ENCODE peak calls at places on chromosomes 13 and 19, in six cellular contexts. V, B, K, M, D and L are unnamed samples.

GRCh38 chr13:99258210-99258860 is at the start of gene GPR18:
- DNase-seq in B (no peak), V (no peak), D (no peak), M (no peak), K (no peak), L (no peak)

GRCh38 chr13:30841161-30841560 is 64.9 kb upstream of the MEDAG start:
- DNase-seq in B (peak), D (no peak), V (no peak), K (no peak), M (no peak), L (peak)

GRCh38 chr13:35840991-35841604 is 290.1 kb downstream of the DCLK1 start:
- DNase-seq in B (peak), M (no peak), D (no peak), V (no peak), K (no peak), L (no peak)

GRCh38 chr13:97567510-97568243 is 133.7 kb downstream of the RAP2A start:
- DNase-seq in B (peak), V (no peak), D (no peak), M (no peak), K (no peak), L (no peak)

GRCh38 chr19:38173324-38174041 is 50.5 kb downstream of the DPF1 start:
- DNase-seq in M (peak), K (no peak), D (no peak), B (peak), V (no peak), L (no peak)

GRCh38 chr19:41479757-41480191 is 36.8 kb downstream of the ERICH4 start:
- DNase-seq in D (no peak), B (no peak), M (peak), V (no peak), K (no peak), L (no peak)

GRCh38 chr19:36573948-36574726 is 1.0 kb upstream of the ZNF529 start:
- DNase-seq in M (no peak), D (no peak), V (no peak), K (no peak), B (peak), L (no peak)

GRCh38 chr19:23070353-23070781 is 46.5 kb upstream of the ZNF730 start:
- DNase-seq in B (peak), V (no peak), M (peak), K (no peak), D (no peak), L (peak)

GRCh38 chr19:56112313-56112709 is 8.8 kb downstream of the ZNF787 start:
- DNase-seq in B (no peak), D (no peak), M (no peak), K (no peak), V (no peak), L (no peak)

GRCh38 chr13:44574466-44574855 is 1.7 kb downstream of the TSC22D1 start:
- DNase-seq in K (no peak), B (no peak), V (no peak), D (no peak), M (no peak), L (no peak)

GRCh38 chr19:41575998-41576397 is at the start of gene CEACAM21:
- DNase-seq in D (no peak), B (no peak), M (peak), V (peak), K (no peak), L (no peak)

GRCh38 chr19:50720921-50721291 is 1.3 kb upstream of the SHANK1 start:
- DNase-seq in V (no peak), D (no peak), K (no peak), M (no peak), B (peak), L (peak)

GRCh38 chr13:29524176-29524575 is 71.3 kb downstream of the SLC7A1 start:
- DNase-seq in B (no peak), M (peak), K (no peak), V (no peak), D (no peak), L (no peak)

GRCh38 chr19:46904114-46905060 is 43.6 kb downstream of the ARHGAP35 start:
- DNase-seq in K (peak), D (no peak), M (peak), V (no peak), B (peak), L (peak)

GRCh38 chr19:3142292-3142670 is 6.4 kb downstream of the GNA15 start:
- DNase-seq in K (peak), M (no peak), B (peak), V (no peak), D (no peak), L (no peak)

GRCh38 chr13:43388282-43389034 is 365.1 kb downstream of the DNAJC15 start:
- DNase-seq in D (no peak), K (no peak), M (no peak), B (no peak), V (no peak), L (no peak)

GRCh38 chr13:105538346-105538745 is 997.1 kb downstream of the EFNB2 start:
- DNase-seq in B (no peak), K (no peak), D (no peak), V (no peak), M (no peak), L (no peak)

GRCh38 chr13:97028441-97029299 is 34.4 kb upstream of the OXGR1 start:
- DNase-seq in M (peak), V (peak), B (peak), K (no peak), D (peak), L (peak)

GRCh38 chr13:44848956-44849748 is 140.1 kb downstream of the NUFIP1 start:
- DNase-seq in D (no peak), K (no peak), B (peak), V (no peak), M (no peak), L (no peak)

GRCh38 chr19:57620673-57621348 is 6.8 kb downstream of the ZNF134 start:
- DNase-seq in M (no peak), B (no peak), D (no peak), V (no peak), K (no peak), L (no peak)

GRCh38 chr19:7868326-7868670 is 5.9 kb downstream of the PRR36 start:
- DNase-seq in M (no peak), D (no peak), V (no peak), K (no peak), B (no peak), L (no peak)

GRCh38 chr19:4521170-4521887 is 3.0 kb upstream of the PLIN4 start:
- DNase-seq in D (no peak), V (peak), K (no peak), B (peak), M (no peak), L (no peak)

GRCh38 chr13:41457589-41458186 is 338 bp downstream of the RGCC start:
- DNase-seq in D (no peak), M (peak), V (no peak), B (no peak), K (no peak), L (no peak)

GRCh38 chr13:27171244-27171829 is at the start of gene USP12:
- DNase-seq in B (peak), V (peak), D (no peak), K (no peak), M (peak), L (no peak)

GRCh38 chr19:40623403-40624239 is 22.5 kb downstream of the LTBP4 start:
- DNase-seq in V (no peak), M (no peak), D (no peak), K (no peak), B (no peak), L (no peak)

GRCh38 chr13:98997738-98998641 is 20.1 kb upstream of the DOCK9 start:
- DNase-seq in D (no peak), K (no peak), B (peak), M (no peak), V (no peak), L (peak)

GRCh38 chr19:6216236-6216995 is 63.4 kb downstream of the MLLT1 start:
- DNase-seq in V (no peak), M (no peak), K (no peak), D (no peak), B (no peak), L (no peak)

GRCh38 chr19:3188627-3189596 is 3.2 kb downstream of the NCLN start:
- DNase-seq in M (no peak), K (no peak), D (no peak), B (no peak), V (peak), L (no peak)

GRCh38 chr19:54662730-54663129 is at the start of gene LILRB4:
- DNase-seq in B (no peak), V (no peak), M (peak), K (no peak), D (no peak), L (no peak)

GRCh38 chr19:11422163-11423068 is 3.3 kb upstream of the RGL3 start:
- DNase-seq in D (peak), V (peak), K (no peak), M (peak), B (peak), L (no peak)

GRCh38 chr19:9128171-9128570 is 1.4 kb upstream of the OR7G3 start:
- DNase-seq in V (peak), B (no peak), D (no peak), K (no peak), M (no peak), L (no peak)

GRCh38 chr19:10617409-10618121 is 7.8 kb upstream of the SLC44A2 start:
- DNase-seq in D (no peak), K (peak), B (peak), V (no peak), M (no peak), L (no peak)

GRCh38 chr13:114128624-114129522 is 3.5 kb downstream of the RASA3 start:
- DNase-seq in B (peak), K (peak), M (peak), V (peak), D (peak), L (no peak)

DNA sequence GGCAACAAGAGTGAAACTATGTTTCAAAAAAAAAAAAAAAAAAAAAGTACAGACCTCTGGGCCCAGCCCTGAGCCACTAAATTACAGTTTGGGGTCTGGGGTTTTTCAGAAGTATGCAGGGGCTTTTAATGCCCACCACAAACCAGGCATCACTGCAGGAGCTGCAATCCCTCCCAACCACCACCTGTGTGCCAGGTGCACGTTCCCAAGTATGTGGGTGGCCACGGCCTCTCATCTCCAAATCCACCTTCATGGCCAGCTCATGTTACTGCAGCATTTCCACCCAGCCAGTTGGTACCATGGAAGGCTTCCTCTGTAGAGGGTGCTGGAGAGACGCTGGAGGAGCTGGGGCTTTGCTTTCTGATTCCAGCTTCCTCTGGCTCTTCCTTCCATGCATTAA is 26.5 kb downstream of the CEP89 start:
- DNase-seq in B (no peak), D (no peak), M (no peak), V (no peak), K (no peak), L (no peak)
- TF ChIP-seq CTCF in B (no peak), D (no peak), M (no peak), V (no peak), K (no peak), L (no peak)

DNA sequence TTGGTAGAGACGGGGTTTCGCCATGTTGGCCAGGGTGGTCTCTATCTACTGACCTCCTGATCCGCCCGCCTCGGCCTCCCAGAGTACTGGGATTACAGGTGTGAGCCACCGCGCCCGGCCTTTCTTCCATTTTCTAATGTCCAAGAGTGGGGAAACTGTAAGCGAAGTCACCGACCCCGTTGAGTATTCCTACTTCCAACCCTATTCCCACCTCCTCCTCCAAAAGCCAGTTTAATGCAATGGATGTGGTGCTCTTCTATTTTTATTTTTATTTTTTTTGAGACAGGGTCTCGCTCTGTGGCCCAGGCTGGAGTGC is 449 bp downstream of the RNU6-9 start:
- DNase-seq in V (no peak), D (no peak), B (no peak), M (no peak), K (no peak), L (no peak)
- H3K4me3 ChIP-seq in V (peak), D (peak), B (no peak), M (peak), K (no peak), L (no peak)

DNA sequence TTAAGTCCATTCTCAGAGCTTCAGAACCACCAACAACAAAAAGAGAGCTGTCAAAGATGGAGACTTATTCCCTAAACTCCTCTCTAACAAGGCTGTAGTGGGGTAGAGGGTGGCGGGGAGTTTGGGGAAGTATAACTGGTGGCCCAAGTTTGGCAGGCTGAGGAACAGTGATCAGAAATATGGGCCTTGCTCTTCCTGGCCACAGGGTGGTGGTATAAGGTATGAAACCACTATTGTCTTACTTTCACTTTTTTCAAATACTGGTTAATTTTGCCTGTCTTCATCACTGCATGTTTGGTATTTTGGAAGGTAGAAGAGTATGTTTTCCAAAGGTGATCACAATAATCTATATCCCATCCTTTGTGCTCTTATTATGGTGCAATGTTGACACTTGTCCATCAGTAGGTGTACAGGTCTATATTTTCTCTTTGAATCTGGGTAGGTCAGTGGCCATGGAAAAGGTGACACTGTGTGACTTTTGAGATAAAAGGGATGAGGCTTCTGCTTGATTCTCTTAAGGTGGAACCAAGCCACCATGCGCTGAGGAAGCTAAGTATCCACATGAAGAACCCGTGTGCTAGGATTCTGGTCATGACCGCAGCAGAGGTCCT is 23.2 kb upstream of the GPC5 start:
- DNase-seq in K (no peak), D (no peak), B (peak), M (no peak), V (no peak), L (no peak)
- TF ChIP-seq CTCF in K (peak), D (peak), B (peak), M (peak), V (peak), L (peak)

GRCh38 chr13:112053744-112054615 is 13.0 kb upstream of the SOX1 start:
- DNase-seq in D (no peak), B (no peak), V (no peak), K (no peak), M (no peak), L (no peak)

GRCh38 chr13:112052213-112052612 is 14.7 kb upstream of the SOX1 start:
- DNase-seq in V (no peak), M (no peak), B (no peak), K (no peak), D (no peak), L (no peak)

GRCh38 chr13:112054616-112055015 is 12.3 kb upstream of the SOX1 start:
- DNase-seq in K (no peak), D (no peak), M (no peak), V (no peak), B (no peak), L (no peak)

GRCh38 chr13:112055032-112055416 is 11.9 kb upstream of the SOX1 start:
- DNase-seq in B (no peak), M (no peak), K (no peak), D (no peak), V (no peak), L (no peak)

DNA sequence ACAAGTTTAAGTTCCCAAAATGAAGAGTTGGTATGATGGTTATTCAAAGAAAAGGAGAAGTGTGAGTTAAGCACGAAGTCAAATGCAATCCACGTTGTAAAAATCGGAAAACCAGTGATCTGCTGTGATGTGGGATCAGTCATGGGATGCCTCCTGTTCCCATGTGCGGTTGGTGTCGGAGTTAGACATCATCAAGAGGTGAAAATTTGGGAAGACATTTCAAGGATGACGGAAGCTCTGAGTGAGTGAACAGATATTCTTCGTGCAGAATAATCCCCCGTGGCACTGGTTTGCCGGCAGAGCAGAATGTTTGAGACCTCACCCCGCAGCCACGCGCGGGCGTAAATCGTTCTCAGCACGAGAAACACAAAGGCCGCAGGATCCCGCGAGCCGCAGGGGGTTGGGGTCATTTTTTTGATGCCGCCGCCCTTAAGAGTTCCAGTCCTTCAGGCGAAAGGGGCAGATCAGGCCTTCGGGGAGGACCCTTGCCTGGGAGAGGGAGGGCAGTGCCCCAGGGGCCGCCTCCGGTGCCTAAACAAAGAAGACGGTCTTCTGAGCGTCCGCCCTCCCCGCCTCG is 13.7 kb upstream of the SOX1 start:
- DNase-seq in M (no peak), D (no peak), K (no peak), B (no peak), V (no peak), L (no peak)
- H3K4me3 ChIP-seq in M (peak), D (no peak), K (no peak), B (no peak), V (no peak), L (no peak)

GRCh38 chr19:32273483-32273882 is 71.9 kb upstream of the ZNF507 start:
- DNase-seq in D (no peak), B (no peak), K (no peak), V (no peak), M (no peak), L (no peak)
- TF ChIP-seq CTCF in D (no peak), B (no peak), K (no peak), V (no peak), M (no peak), L (no peak)

DNA sequence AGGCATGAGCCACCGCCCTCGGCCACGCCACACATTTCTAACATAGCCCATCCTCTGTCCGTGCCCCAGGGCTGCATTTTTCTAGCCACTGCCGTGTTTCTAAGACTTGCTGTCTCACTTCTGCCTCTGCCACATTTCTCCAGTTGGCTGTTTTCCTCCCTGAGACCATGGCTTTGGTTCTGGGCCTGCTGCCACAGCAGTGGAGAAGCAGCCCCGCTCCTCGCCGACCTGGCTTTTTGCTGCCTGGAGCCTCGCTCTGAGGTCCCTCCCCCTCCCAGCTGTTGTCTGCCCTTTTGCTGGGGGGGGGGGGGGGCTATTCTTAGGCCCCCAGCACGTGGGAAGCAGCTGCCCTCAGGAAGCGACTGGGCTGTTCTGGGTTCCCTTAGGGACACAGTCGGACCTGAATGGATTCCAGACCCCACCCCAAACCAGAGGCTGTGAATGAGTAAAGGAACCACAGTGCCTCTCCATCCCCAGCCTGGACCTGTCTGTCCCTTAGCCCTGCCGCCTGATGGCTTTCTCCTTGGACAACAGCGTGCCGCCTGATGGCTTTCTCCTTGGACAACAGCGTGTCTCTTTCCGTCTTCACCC is 3.3 kb downstream of the GYS1 start:
- DNase-seq in M (peak), D (no peak), B (peak), V (no peak), K (no peak), L (no peak)
- H3K4me3 ChIP-seq in M (peak), D (no peak), B (no peak), V (no peak), K (no peak), L (no peak)